ENCODE peak calls at places on chromosomes 1 and 21, in five cellular contexts. D, Y, J, Z and K are unnamed samples.

GRCh38 chr1:110209715-110210603 is at the start of gene KCNC4:
- DNase-seq in D (peak; percentile 87), Y (peak; percentile 61), J (peak; percentile 91), Z (peak; percentile 78), K (peak; percentile 97)

GRCh38 chr1:8813991-8814390 is 3.4 kb downstream of the RERE start:
- DNase-seq in D (no peak), Y (no peak), J (no peak), Z (no peak), K (no peak)

GRCh38 chr1:27135920-27136551 is 18.9 kb downstream of the SLC9A1 start:
- DNase-seq in D (no peak), Y (no peak), J (no peak), Z (no peak), K (peak; percentile 68)

GRCh38 chr1:109307363-109308021 is 681 bp upstream of the MYBPHL start:
- DNase-seq in D (no peak), Y (no peak), J (no peak), Z (peak; percentile 69), K (no peak)

GRCh38 chr21:15279484-15279883 is 214.7 kb upstream of the NRIP1 start:
- DNase-seq in D (no peak), Y (no peak), J (no peak), Z (no peak), K (no peak)

GRCh38 chr1:108512239-108513071 is 47.4 kb upstream of the EEIG2 start:
- DNase-seq in D (no peak), Y (no peak), J (no peak), Z (no peak), K (peak; percentile 27)

GRCh38 chr1:114692947-114693346 is 2.4 kb downstream of the AMPD1 start:
- DNase-seq in D (no peak), Y (no peak), J (no peak), Z (no peak), K (no peak)

GRCh38 chr21:39527664-39528381 is 76.1 kb downstream of the SH3BGR start:
- DNase-seq in D (no peak), Y (no peak), J (no peak), Z (no peak), K (no peak)